ENCODE peak calls at places on chromosomes 2 and 18, in eight cellular contexts. One of them, this sample, is unnamed.

GRCh38 chr2:238142382-238143205 is 4.1 kb downstream of the KLHL30 start:
- DNase-seq in HL-60: no peak
- DNase-seq in ovary: no peak
- DNase-seq in fibroblast of lung: no peak
- DNase-seq in GM23338: no peak
- DNase-seq in RWPE1: no peak
- DNase-seq in SK-N-SH: no peak
- DNase-seq in foreskin keratinocyte: peak; percentile 45
- DNase-seq in this sample: no peak

GRCh38 chr2:190641469-190641868 is 7.4 kb upstream of the NAB1 start:
- DNase-seq in foreskin keratinocyte: no peak
- DNase-seq in ovary: no peak
- DNase-seq in SK-N-SH: no peak
- DNase-seq in HL-60: no peak
- DNase-seq in fibroblast of lung: no peak
- DNase-seq in RWPE1: no peak
- DNase-seq in GM23338: no peak
- DNase-seq in this sample: no peak

GRCh38 chr18:58253871-58254270 is 209.8 kb downstream of the NEDD4L start:
- DNase-seq in SK-N-SH: no peak
- DNase-seq in GM23338: no peak
- DNase-seq in ovary: no peak
- DNase-seq in RWPE1: no peak
- DNase-seq in HL-60: no peak
- DNase-seq in foreskin keratinocyte: no peak
- DNase-seq in fibroblast of lung: no peak
- DNase-seq in this sample: no peak

GRCh38 chr2:24970483-24971299 is 1.1 kb downstream of the DNAJC27 start:
- DNase-seq in ovary: peak; percentile 57
- DNase-seq in GM23338: peak; percentile 41
- DNase-seq in RWPE1: peak; percentile 15
- DNase-seq in HL-60: peak; percentile 12
- DNase-seq in SK-N-SH: no peak
- DNase-seq in foreskin keratinocyte: peak; percentile 33
- DNase-seq in fibroblast of lung: peak; percentile 47
- DNase-seq in this sample: no peak

GRCh38 chr2:209556354-209556961 is 132.6 kb downstream of the MAP2 start:
- DNase-seq in SK-N-SH: peak; percentile 27
- DNase-seq in HL-60: no peak
- DNase-seq in GM23338: peak; percentile 47
- DNase-seq in ovary: no peak
- DNase-seq in foreskin keratinocyte: peak; percentile 16
- DNase-seq in fibroblast of lung: peak; percentile 70
- DNase-seq in RWPE1: peak; percentile 55
- DNase-seq in this sample: no peak

GRCh38 chr2:10537522-10538195 is 89.5 kb upstream of the ODC1 start:
- DNase-seq in RWPE1: no peak
- DNase-seq in HL-60: no peak
- DNase-seq in foreskin keratinocyte: no peak
- DNase-seq in fibroblast of lung: no peak
- DNase-seq in GM23338: no peak
- DNase-seq in ovary: no peak
- DNase-seq in SK-N-SH: no peak
- DNase-seq in this sample: no peak

GRCh38 chr2:44120428-44120827 is 48.2 kb upstream of the PPM1B start:
- DNase-seq in GM23338: no peak
- DNase-seq in foreskin keratinocyte: peak; percentile 82
- DNase-seq in HL-60: peak; percentile 67
- DNase-seq in RWPE1: peak; percentile 30
- DNase-seq in fibroblast of lung: peak; percentile 88
- DNase-seq in SK-N-SH: no peak
- DNase-seq in ovary: no peak
- DNase-seq in this sample: no peak

GRCh38 chr2:71661782-71662181 is 208.4 kb downstream of the DYSF start:
- DNase-seq in SK-N-SH: no peak
- DNase-seq in RWPE1: no peak
- DNase-seq in GM23338: no peak
- DNase-seq in foreskin keratinocyte: no peak
- DNase-seq in HL-60: no peak
- DNase-seq in ovary: no peak
- DNase-seq in fibroblast of lung: no peak
- DNase-seq in this sample: no peak

GRCh38 chr2:127420039-127420864 is 2.0 kb downstream of the PROC start:
- DNase-seq in ovary: no peak
- DNase-seq in SK-N-SH: no peak
- DNase-seq in RWPE1: no peak
- DNase-seq in HL-60: no peak
- DNase-seq in foreskin keratinocyte: no peak
- DNase-seq in GM23338: no peak
- DNase-seq in fibroblast of lung: no peak
- DNase-seq in this sample: no peak

GRCh38 chr2:237774811-237775553 is 23.6 kb upstream of the RBM44 start:
- DNase-seq in SK-N-SH: peak; percentile 75
- DNase-seq in GM23338: peak; percentile 83
- DNase-seq in fibroblast of lung: peak; percentile 63
- DNase-seq in RWPE1: peak; percentile 55
- DNase-seq in ovary: no peak
- DNase-seq in foreskin keratinocyte: no peak
- DNase-seq in HL-60: peak; percentile 6
- DNase-seq in this sample: no peak

GRCh38 chr2:11753452-11753885 is 7.0 kb downstream of the LPIN1 start:
- DNase-seq in GM23338: no peak
- DNase-seq in RWPE1: peak; percentile 14
- DNase-seq in foreskin keratinocyte: no peak
- DNase-seq in ovary: no peak
- DNase-seq in SK-N-SH: peak; percentile 60
- DNase-seq in fibroblast of lung: no peak
- DNase-seq in HL-60: peak; percentile 77
- DNase-seq in this sample: no peak

GRCh38 chr18:58045265-58046086 is 1.4 kb downstream of the NEDD4L start:
- DNase-seq in RWPE1: peak; percentile 54
- DNase-seq in SK-N-SH: peak; percentile 42
- DNase-seq in HL-60: no peak
- DNase-seq in ovary: peak; percentile 48
- DNase-seq in fibroblast of lung: no peak
- DNase-seq in GM23338: peak; percentile 78
- DNase-seq in foreskin keratinocyte: peak; percentile 72
- DNase-seq in this sample: peak; percentile 62

GRCh38 chr2:175889557-175890355 is 112.3 kb downstream of the LNPK start:
- DNase-seq in foreskin keratinocyte: no peak
- DNase-seq in RWPE1: no peak
- DNase-seq in ovary: no peak
- DNase-seq in fibroblast of lung: no peak
- DNase-seq in SK-N-SH: peak; percentile 47
- DNase-seq in HL-60: no peak
- DNase-seq in GM23338: no peak
- DNase-seq in this sample: no peak

GRCh38 chr18:14930576-14930975 is 182.6 kb downstream of the ANKRD30B start:
- DNase-seq in foreskin keratinocyte: no peak
- DNase-seq in fibroblast of lung: no peak
- DNase-seq in RWPE1: no peak
- DNase-seq in GM23338: no peak
- DNase-seq in SK-N-SH: no peak
- DNase-seq in HL-60: no peak
- DNase-seq in ovary: no peak
- DNase-seq in this sample: no peak

GRCh38 chr18:14933049-14933851 is 185.3 kb downstream of the ANKRD30B start:
- DNase-seq in foreskin keratinocyte: no peak
- DNase-seq in fibroblast of lung: no peak
- DNase-seq in SK-N-SH: no peak
- DNase-seq in HL-60: no peak
- DNase-seq in ovary: no peak
- DNase-seq in GM23338: no peak
- DNase-seq in RWPE1: no peak
- DNase-seq in this sample: no peak

GRCh38 chr18:14927701-14928100 is 179.7 kb downstream of the ANKRD30B start:
- DNase-seq in ovary: no peak
- DNase-seq in fibroblast of lung: no peak
- DNase-seq in foreskin keratinocyte: no peak
- DNase-seq in RWPE1: no peak
- DNase-seq in SK-N-SH: no peak
- DNase-seq in HL-60: no peak
- DNase-seq in GM23338: no peak
- DNase-seq in this sample: no peak

GRCh38 chr18:14928396-14928795 is 180.4 kb downstream of the ANKRD30B start:
- DNase-seq in HL-60: no peak
- DNase-seq in ovary: no peak
- DNase-seq in RWPE1: no peak
- DNase-seq in SK-N-SH: no peak
- DNase-seq in fibroblast of lung: no peak
- DNase-seq in GM23338: no peak
- DNase-seq in foreskin keratinocyte: no peak
- DNase-seq in this sample: no peak

DNA sequence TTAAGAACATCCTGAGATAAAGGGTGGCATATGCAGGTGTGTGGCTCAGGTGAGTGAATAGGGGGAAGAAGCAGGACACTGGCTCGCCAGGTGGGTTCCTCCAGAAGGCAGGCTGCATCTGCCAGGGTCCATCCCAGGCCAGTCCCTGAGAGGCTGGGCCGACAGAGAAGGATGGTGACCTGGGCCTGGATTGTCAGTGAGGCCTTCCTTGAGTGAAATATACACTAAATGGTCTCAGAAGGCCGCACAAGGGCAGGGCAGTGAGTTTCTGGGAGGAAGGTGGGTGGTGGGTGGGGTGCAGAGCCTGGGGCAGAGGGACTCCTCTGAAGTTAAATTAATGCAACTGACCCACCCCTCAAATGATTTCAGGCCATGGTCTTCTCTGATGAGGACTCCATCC is 182.1 kb downstream of the ANKRD30B start:
- DNase-seq in ovary: no peak
- DNase-seq in RWPE1: no peak
- DNase-seq in SK-N-SH: no peak
- DNase-seq in foreskin keratinocyte: no peak
- DNase-seq in GM23338: no peak
- DNase-seq in fibroblast of lung: no peak
- DNase-seq in HL-60: no peak
- DNase-seq in this sample: no peak
- TF ChIP-seq CTCF in ovary: no peak
- TF ChIP-seq CTCF in RWPE1: no peak
- TF ChIP-seq CTCF in SK-N-SH: no peak
- TF ChIP-seq CTCF in foreskin keratinocyte: no peak
- TF ChIP-seq CTCF in GM23338: no peak
- TF ChIP-seq CTCF in fibroblast of lung: no peak
- TF ChIP-seq CTCF in HL-60: no peak
- TF ChIP-seq CTCF in this sample: no peak

GRCh38 chr2:177076636-177077179 is 135.9 kb upstream of the HNRNPA3 start:
- DNase-seq in RWPE1: no peak
- DNase-seq in ovary: no peak
- DNase-seq in fibroblast of lung: no peak
- DNase-seq in HL-60: no peak
- DNase-seq in SK-N-SH: no peak
- DNase-seq in GM23338: peak; percentile 30
- DNase-seq in foreskin keratinocyte: no peak
- DNase-seq in this sample: no peak
- H3K27ac ChIP-seq in RWPE1: no peak overlapping the region
- H3K27ac ChIP-seq in ovary: no peak overlapping the region
- H3K27ac ChIP-seq in fibroblast of lung: no peak overlapping the region
- H3K27ac ChIP-seq in HL-60: no peak overlapping the region
- H3K27ac ChIP-seq in SK-N-SH: no peak overlapping the region
- H3K27ac ChIP-seq in GM23338: no peak overlapping the region
- H3K27ac ChIP-seq in foreskin keratinocyte: no peak overlapping the region
- H3K27ac ChIP-seq in this sample: no peak overlapping the region

GRCh38 chr2:145592362-145592761 is 1072.4 kb upstream of the ZEB2 start:
- DNase-seq in GM23338: peak; percentile 40
- DNase-seq in foreskin keratinocyte: no peak
- DNase-seq in RWPE1: no peak
- DNase-seq in ovary: no peak
- DNase-seq in SK-N-SH: no peak
- DNase-seq in fibroblast of lung: no peak
- DNase-seq in HL-60: no peak
- DNase-seq in this sample: no peak

GRCh38 chr2:145593280-145593679 is 1073.4 kb upstream of the ZEB2 start:
- DNase-seq in fibroblast of lung: no peak
- DNase-seq in RWPE1: no peak
- DNase-seq in ovary: no peak
- DNase-seq in GM23338: no peak
- DNase-seq in HL-60: no peak
- DNase-seq in SK-N-SH: no peak
- DNase-seq in foreskin keratinocyte: no peak
- DNase-seq in this sample: no peak

GRCh38 chr2:145597011-145597410 is 1077.1 kb upstream of the ZEB2 start:
- DNase-seq in HL-60: no peak
- DNase-seq in RWPE1: no peak
- DNase-seq in GM23338: no peak
- DNase-seq in SK-N-SH: no peak
- DNase-seq in foreskin keratinocyte: no peak
- DNase-seq in ovary: no peak
- DNase-seq in fibroblast of lung: no peak
- DNase-seq in this sample: no peak

GRCh38 chr2:145595296-145595695 is 1075.4 kb upstream of the ZEB2 start:
- DNase-seq in foreskin keratinocyte: no peak
- DNase-seq in RWPE1: no peak
- DNase-seq in GM23338: no peak
- DNase-seq in fibroblast of lung: no peak
- DNase-seq in HL-60: no peak
- DNase-seq in ovary: no peak
- DNase-seq in SK-N-SH: no peak
- DNase-seq in this sample: no peak

GRCh38 chr2:145593991-145594702 is 1074.2 kb upstream of the ZEB2 start:
- DNase-seq in fibroblast of lung: peak; percentile 66
- DNase-seq in GM23338: peak; percentile 57
- DNase-seq in RWPE1: peak; percentile 60
- DNase-seq in HL-60: no peak
- DNase-seq in SK-N-SH: no peak
- DNase-seq in ovary: no peak
- DNase-seq in foreskin keratinocyte: peak; percentile 75
- DNase-seq in this sample: no peak
- TF ChIP-seq CTCF in fibroblast of lung: peak; percentile 37
- TF ChIP-seq CTCF in GM23338: peak; percentile 34
- TF ChIP-seq CTCF in RWPE1: no peak
- TF ChIP-seq CTCF in HL-60: no peak
- TF ChIP-seq CTCF in SK-N-SH: peak; percentile 51
- TF ChIP-seq CTCF in ovary: no peak
- TF ChIP-seq CTCF in foreskin keratinocyte: no peak
- TF ChIP-seq CTCF in this sample: no peak

GRCh38 chr18:3193354-3193753 is 26.4 kb downstream of the MYOM1 start:
- DNase-seq in ovary: no peak
- DNase-seq in foreskin keratinocyte: no peak
- DNase-seq in HL-60: no peak
- DNase-seq in fibroblast of lung: no peak
- DNase-seq in RWPE1: no peak
- DNase-seq in SK-N-SH: no peak
- DNase-seq in GM23338: no peak
- DNase-seq in this sample: no peak

GRCh38 chr18:3189884-3190283 is 29.9 kb downstream of the MYOM1 start:
- DNase-seq in GM23338: no peak
- DNase-seq in fibroblast of lung: no peak
- DNase-seq in SK-N-SH: no peak
- DNase-seq in RWPE1: no peak
- DNase-seq in ovary: no peak
- DNase-seq in foreskin keratinocyte: no peak
- DNase-seq in HL-60: no peak
- DNase-seq in this sample: no peak

GRCh38 chr18:3194947-3195612 is 24.7 kb downstream of the MYOM1 start:
- DNase-seq in RWPE1: no peak
- DNase-seq in SK-N-SH: no peak
- DNase-seq in foreskin keratinocyte: no peak
- DNase-seq in GM23338: no peak
- DNase-seq in HL-60: no peak
- DNase-seq in ovary: no peak
- DNase-seq in fibroblast of lung: no peak
- DNase-seq in this sample: no peak

GRCh38 chr18:3192286-3192685 is 27.5 kb downstream of the MYOM1 start:
- DNase-seq in HL-60: no peak
- DNase-seq in foreskin keratinocyte: no peak
- DNase-seq in SK-N-SH: peak; percentile 12
- DNase-seq in ovary: no peak
- DNase-seq in RWPE1: no peak
- DNase-seq in fibroblast of lung: no peak
- DNase-seq in GM23338: no peak
- DNase-seq in this sample: no peak

GRCh38 chr18:3192752-3193151 is 27.0 kb downstream of the MYOM1 start:
- DNase-seq in GM23338: no peak
- DNase-seq in RWPE1: no peak
- DNase-seq in ovary: no peak
- DNase-seq in fibroblast of lung: no peak
- DNase-seq in SK-N-SH: no peak
- DNase-seq in foreskin keratinocyte: no peak
- DNase-seq in HL-60: no peak
- DNase-seq in this sample: no peak
- H3K27ac ChIP-seq in GM23338: no peak overlapping the region
- H3K27ac ChIP-seq in RWPE1: no peak overlapping the region
- H3K27ac ChIP-seq in ovary: no peak overlapping the region
- H3K27ac ChIP-seq in fibroblast of lung: no peak overlapping the region
- H3K27ac ChIP-seq in SK-N-SH: no peak overlapping the region
- H3K27ac ChIP-seq in foreskin keratinocyte: no peak overlapping the region
- H3K27ac ChIP-seq in HL-60: no peak overlapping the region
- H3K27ac ChIP-seq in this sample: no peak overlapping the region

This sample was measured in dorsolateral prefrontal cortex.